ENCODE peak calls at places on chromosomes 1 and 21, in eight cellular contexts. X is fibroblast of villous mesenchyme, J is colonic mucosa, T is heart right ventricle, G is GM12878, K is upper lobe of right lung, M is esophagus muscularis mucosa, N is neuronal stem cell. E is an unnamed sample.

GRCh38 chr1:76868154-76868882 is 1.0 kb downstream of the ST6GALNAC5 start:
- DNase-seq in N (peak), M (no peak), G (no peak), J (no peak), T (peak), K (peak), X (peak), E (peak)

GRCh38 chr1:68112835-68113243 is 62.4 kb upstream of the DIRAS3 start:
- DNase-seq in M (peak), N (no peak), G (no peak), X (peak), T (no peak), J (no peak), K (no peak), E (no peak)

GRCh38 chr1:81489372-81489934 is 311.3 kb upstream of the ADGRL2 start:
- DNase-seq in G (no peak), N (no peak), M (no peak), K (no peak), J (no peak), T (no peak), X (no peak), E (no peak)

GRCh38 chr1:117779364-117779763 is 150.1 kb downstream of the GDAP2 start:
- DNase-seq in X (no peak), T (no peak), N (no peak), K (no peak), G (no peak), J (no peak), M (no peak), E (no peak)

GRCh38 chr1:205391386-205391785 is 30.5 kb downstream of the LEMD1 start:
- DNase-seq in X (no peak), M (peak), J (peak), T (no peak), N (no peak), G (no peak), K (no peak), E (no peak)

GRCh38 chr1:192566657-192567056 is 8.9 kb upstream of the RGS1 start:
- DNase-seq in G (no peak), N (no peak), X (no peak), M (no peak), T (no peak), J (no peak), K (no peak), E (no peak)

GRCh38 chr21:29453511-29453910 is 154.8 kb downstream of the BACH1 start:
- DNase-seq in J (no peak), N (no peak), G (no peak), K (no peak), T (no peak), M (no peak), X (no peak), E (peak)

GRCh38 chr1:162204883-162205132 is 135.3 kb downstream of the NOS1AP start:
- DNase-seq in J (no peak), T (no peak), N (no peak), K (no peak), G (no peak), M (no peak), X (no peak), E (no peak)

GRCh38 chr1:174911626-174912025 is 88.1 kb upstream of the CACYBP start:
- DNase-seq in M (no peak), X (peak), G (no peak), J (no peak), N (no peak), T (no peak), K (no peak), E (no peak)

GRCh38 chr1:226763741-226764264 is 24.7 kb upstream of the ITPKB start:
- DNase-seq in G (no peak), N (no peak), K (no peak), J (no peak), T (no peak), M (no peak), X (peak), E (peak)

DNA sequence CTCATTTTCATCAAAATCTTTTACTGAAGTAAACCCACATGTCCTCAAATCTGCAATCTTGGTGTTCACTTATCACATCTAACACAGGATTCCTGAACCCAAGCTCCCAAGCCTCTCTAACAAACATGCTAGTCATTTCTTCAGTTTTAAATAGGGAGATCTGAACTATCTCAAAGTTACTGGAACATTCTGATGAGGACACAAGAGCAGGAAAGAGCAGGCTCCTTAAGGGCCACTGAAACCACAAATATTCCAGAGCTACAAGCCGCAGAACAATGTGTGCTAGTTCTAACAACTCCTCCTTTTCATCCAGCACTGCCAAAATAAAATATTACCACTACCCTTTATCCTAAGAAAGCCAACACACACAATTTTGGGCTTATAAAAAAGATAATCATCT is 38.9 kb downstream of the WARS2 start:
- DNase-seq in M (no peak), J (no peak), X (peak), K (no peak), N (no peak), G (no peak), T (no peak), E (no peak)
- H3K4me3 ChIP-seq in M (no peak), J (no peak), X (no peak), K (no peak), N (no peak), G (no peak), T (no peak), E (no peak)

GRCh38 chr21:34029724-34030528 is 43.5 kb upstream of the MRPS6 start:
- DNase-seq in G (peak), K (no peak), N (peak), T (no peak), J (peak), X (peak), M (no peak), E (peak)
- H3K4me3 ChIP-seq in G (no peak), K (no peak), N (no peak), T (no peak), J (no peak), X (peak), M (peak), E (peak)

DNA sequence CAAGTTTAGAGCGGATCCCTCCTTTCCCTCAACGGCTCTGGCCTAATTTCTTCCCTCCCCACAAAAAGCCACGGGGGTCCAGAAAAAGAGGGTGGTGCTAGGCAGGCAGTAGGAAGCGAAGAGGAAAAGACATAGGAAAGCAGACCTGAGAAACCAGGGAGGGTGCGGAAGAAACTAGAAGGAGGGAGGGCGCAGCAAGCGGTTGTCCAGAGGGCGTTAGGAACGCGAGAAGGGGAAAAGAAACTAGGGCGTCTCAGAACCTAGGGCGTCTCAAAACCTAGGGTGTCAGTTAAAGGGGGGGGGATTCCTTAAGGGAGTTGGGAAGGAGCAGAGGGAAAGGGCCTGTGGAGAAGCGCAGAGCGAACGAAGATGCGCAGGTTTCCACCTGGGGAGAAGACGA is 3.0 kb downstream of the DMRTA2 start:
- DNase-seq in X (no peak), T (no peak), N (no peak), K (no peak), G (no peak), M (no peak), J (no peak), E (no peak)
- H3K4me3 ChIP-seq in X (no peak), T (no peak), N (no peak), K (no peak), G (no peak), M (no peak), J (no peak), E (no peak)

DNA sequence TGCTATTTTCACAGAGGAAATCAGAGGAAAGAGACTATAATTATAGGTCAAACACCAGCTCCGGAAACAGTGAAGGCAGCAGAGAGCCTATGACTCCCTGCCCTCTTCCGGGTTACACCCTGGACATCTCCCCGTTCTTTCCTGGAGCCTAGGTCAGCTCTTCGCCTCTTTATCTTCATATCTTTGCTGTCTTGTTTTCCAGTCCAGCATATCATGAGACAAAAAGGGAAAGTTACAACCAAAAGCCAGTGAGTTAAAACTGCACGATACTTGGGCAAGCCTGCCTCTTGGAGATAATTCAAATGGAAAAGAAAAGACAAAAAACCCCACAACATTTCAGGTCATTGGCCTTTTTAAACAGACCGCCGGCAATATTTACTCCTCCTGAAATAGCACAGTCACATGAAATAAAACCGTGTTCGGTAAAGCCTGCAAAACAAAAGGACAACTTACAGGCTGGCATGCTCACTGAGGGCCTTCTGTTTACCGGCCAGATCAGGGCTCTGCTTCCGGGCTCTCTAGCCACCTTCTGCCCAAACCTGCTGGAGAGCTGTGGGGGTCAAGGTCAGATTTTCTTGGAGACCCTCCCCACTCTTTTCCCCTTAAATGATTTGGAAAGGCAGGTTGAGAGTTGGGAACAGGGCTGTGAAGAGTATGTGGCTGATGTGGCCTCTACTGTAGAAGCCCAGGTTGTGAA is 42.8 kb upstream of the PPP2R5A start:
- DNase-seq in X (no peak), N (no peak), G (no peak), T (no peak), M (no peak), K (no peak), J (no peak), E (no peak)
- H3K4me3 ChIP-seq in X (no peak), N (no peak), G (no peak), T (no peak), M (peak), K (no peak), J (no peak), E (no peak)